ENCODE peak calls at places on chromosome 17, in five cellular contexts. O is HCT116, T is heart right ventricle, G is left ventricle myocardium inferior, S is astrocyte. P is an unnamed sample. For H3K27me3, the result is how much of the 10 kb centered on the place peaks cover.

GRCh38 chr17:8250101-8250500 is 1.0 kb downstream of the PFAS start:
- DNase-seq in O (no peak), T (no peak), G (no peak), S (no peak), P (no peak)

GRCh38 chr17:80637286-80637703 is 92.7 kb downstream of the RPTOR start:
- DNase-seq in O (no peak), T (no peak), G (no peak), S (no peak), P (no peak)

GRCh38 chr17:11324846-11325420 is 83.9 kb downstream of the SHISA6 start:
- DNase-seq in O (no peak), T (no peak), G (no peak), S (no peak), P (no peak)

GRCh38 chr17:8887834-8888703 is 20.6 kb upstream of the PIK3R6 start:
- DNase-seq in O (no peak), T (peak), G (peak), S (peak), P (peak)

GRCh38 chr17:37488009-37488604 is 1.6 kb upstream of the DUSP14 start:
- DNase-seq in O (peak), T (peak), G (no peak), S (peak), P (peak)

GRCh38 chr17:42378597-42379594 is 9.3 kb downstream of the STAT3 start:
- DNase-seq in O (no peak), T (peak), G (no peak), S (peak), P (no peak)

GRCh38 chr17:47423406-47424295 is 99.9 kb downstream of the EFCAB13 start:
- DNase-seq in O (no peak), T (peak), G (peak), S (peak), P (peak)

GRCh38 chr17:50763716-50764450 is 3.4 kb downstream of the ANKRD40CL start:
- DNase-seq in O (no peak), T (no peak), G (no peak), S (no peak), P (peak)

GRCh38 chr17:61409301-61410099 is 9.9 kb downstream of the TBX2 start:
- DNase-seq in O (peak), T (peak), G (no peak), S (peak), P (peak)

GRCh38 chr17:59848778-59849177 is 44.0 kb downstream of the TUBD1 start:
- DNase-seq in O (no peak), T (no peak), G (peak), S (no peak), P (peak)

GRCh38 chr17:40529991-40530390 is 28.6 kb upstream of the TNS4 start:
- DNase-seq in O (no peak), T (no peak), G (no peak), S (no peak), P (no peak)

GRCh38 chr17:292016-292415 is 60.6 kb downstream of the RPH3AL start:
- DNase-seq in O (no peak), T (no peak), G (no peak), S (no peak), P (no peak)

GRCh38 chr17:29039764-29040598 is 3.0 kb upstream of the PIPOX start:
- DNase-seq in O (no peak), T (no peak), G (no peak), S (peak), P (no peak)

GRCh38 chr17:79065105-79065670 is 9.4 kb upstream of the ENGASE start:
- DNase-seq in O (peak), T (no peak), G (no peak), S (no peak), P (no peak)

GRCh38 chr17:44355642-44356099 is 8.0 kb downstream of the FAM171A2 start:
- DNase-seq in O (no peak), T (no peak), G (no peak), S (no peak), P (no peak)

GRCh38 chr17:49249292-49249794 is 18.8 kb upstream of the PHOSPHO1 start:
- DNase-seq in O (no peak), T (peak), G (peak), S (no peak), P (no peak)

GRCh38 chr17:48799069-48799710 is 17.8 kb downstream of the TTLL6 start:
- DNase-seq in O (no peak), T (no peak), G (no peak), S (no peak), P (no peak)

GRCh38 chr17:80791758-80792284 is 199.8 kb upstream of the CHMP6 start:
- DNase-seq in O (peak), T (peak), G (no peak), S (peak), P (peak)

DNA sequence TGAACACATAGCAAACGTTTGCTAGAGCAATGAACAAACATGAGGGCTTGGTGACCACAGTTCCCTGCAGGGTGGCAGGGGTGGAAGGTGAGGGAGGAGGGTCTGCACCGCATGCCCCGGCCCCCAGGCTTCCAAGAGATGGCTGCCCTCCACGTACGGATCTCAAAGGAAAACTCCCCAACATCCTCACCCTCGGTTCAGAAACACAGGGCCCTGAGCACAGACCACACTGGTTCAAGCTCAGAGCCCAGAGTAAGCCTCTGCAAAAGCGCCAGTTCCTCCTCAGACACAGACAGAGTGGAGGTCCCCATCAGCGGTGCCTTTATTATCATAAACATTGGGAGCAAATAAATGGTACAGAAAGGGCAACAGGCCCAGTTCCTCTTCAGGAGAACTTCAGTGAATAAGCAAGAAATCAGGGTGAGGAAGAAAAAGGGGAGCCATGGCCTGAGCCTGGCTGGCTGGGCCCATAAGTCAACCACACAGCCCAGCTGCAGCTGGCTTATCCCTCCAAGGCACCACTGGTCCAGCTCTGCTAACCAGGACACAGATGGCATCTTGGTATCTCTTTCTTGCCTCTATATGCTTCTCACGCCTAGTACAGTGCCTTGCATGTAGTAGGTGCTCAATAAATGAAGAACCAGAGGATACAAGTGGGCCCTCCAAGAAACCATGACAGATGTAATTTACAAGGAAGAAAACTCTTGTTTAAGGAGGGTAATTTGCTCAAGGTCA is 11.0 kb downstream of the MPO start:
- DNase-seq in O (no peak), T (no peak), G (no peak), S (no peak), P (no peak)
- H3K27me3 ChIP-seq in O (under half), T (under half), G (half or more), S (under half), P (under half)

GRCh38 chr17:3712811-3713463 is 10.8 kb upstream of the HASPIN start:
- DNase-seq in O (no peak), T (no peak), G (no peak), S (peak), P (no peak)
- TF ChIP-seq CTCF in O (no peak), T (no peak), G (no peak), S (no peak), P (no peak)

DNA sequence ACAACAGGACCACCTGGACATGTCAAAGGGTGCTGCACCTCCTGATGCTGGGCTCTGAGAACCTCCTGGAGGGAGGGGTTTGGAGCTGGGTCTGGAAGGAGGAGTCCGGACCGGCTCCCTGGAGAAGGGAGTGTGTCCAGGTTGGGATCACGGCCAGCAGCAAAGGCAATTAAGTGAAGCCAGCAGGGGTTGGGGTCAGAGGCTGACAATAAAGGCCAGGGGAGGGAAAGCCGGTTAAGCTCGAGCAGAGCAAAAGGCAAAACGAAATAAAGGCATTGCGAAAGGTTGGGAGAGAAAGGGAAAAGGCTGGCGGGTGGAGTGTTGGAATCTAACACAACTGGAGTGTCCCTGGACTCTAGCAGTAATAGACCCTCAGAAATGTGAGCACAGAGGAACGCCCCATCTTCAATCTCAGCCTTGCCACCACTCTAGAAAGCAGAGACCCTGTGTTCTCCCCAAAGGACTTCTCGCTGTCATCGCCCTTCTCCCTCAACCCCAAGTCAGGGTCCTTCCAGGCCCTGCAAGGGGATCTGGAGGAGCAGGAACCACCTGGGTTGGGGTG is 905 bp upstream of the CACNG4 start:
- DNase-seq in O (no peak), T (no peak), G (no peak), S (no peak), P (peak)
- H3K27me3 ChIP-seq in O (under half), T (half or more), G (half or more), S (under half), P (under half)

DNA sequence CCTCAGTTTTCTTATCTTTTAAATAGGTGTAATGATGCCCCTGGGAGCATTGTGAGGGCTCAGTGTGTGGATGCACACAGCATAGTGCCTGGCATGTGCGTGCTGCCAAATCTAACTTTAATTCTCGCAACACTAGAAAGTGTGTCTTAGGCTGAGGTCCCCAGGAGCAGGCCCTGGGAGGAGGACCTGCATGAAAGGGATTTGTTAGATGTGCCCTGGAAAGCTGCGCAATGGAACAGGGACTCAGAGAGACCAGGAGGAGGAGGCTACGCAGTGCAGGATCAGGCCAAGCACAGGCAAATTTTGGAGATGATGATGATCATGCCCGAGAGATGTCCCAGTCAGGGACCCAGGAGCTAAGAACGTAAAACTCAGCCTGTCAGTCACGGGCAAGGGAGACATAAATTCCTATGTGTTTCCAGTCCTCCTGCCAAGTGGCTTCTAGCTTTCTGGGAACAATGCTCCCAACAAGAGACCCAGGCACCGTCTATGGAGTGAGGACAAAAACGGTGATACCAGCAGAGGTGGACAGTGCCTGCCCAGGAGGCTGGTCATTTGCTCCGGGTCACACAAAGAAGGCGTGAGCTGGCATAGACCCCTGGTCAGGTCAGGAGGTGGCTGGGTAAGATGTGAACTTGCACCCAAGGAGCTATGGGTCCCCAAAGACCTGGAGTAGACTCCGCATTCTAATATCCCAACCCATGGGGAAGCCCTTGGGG is 352.2 kb upstream of the TNRC6C start:
- DNase-seq in O (no peak), T (no peak), G (no peak), S (no peak), P (no peak)
- TF ChIP-seq CTCF in O (no peak), T (no peak), G (no peak), S (no peak), P (no peak)

DNA sequence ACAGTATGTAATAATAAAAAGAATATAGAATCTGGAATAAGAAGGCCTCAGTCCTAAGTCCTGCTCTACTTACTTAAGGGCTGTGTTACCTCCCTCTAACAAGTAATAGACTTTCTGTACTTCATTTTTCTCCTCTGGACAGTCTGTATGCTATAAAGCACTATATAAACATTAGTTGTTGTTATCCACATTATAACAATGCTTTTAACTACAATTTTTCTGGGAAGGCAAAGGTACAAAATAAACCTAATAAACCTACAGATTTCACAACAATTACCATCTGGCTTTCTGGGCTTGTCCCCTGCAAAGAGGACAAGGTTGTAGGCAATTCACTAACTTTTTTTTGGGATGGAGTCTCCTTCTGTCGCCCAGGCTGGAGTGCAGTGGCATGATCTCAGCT is 32.7 kb downstream of the RFFL start:
- DNase-seq in O (no peak), T (no peak), G (no peak), S (no peak), P (no peak)
- H3K27me3 ChIP-seq in O (under half), T (under half), G (under half), S (under half), P (under half)

P was measured in Caco-2.